ENCODE peak calls at places on chromosomes 13 and 19, in seven cellular contexts. T is esophagus squamous epithelium, J is brain microvascular endothelial cell, A is cardiac muscle cell, Q is heart right ventricle, Y is body of pancreas, P is iPS DF 6.9. M is an unnamed sample. For H3K36me3, the result is how much of the 10 kb centered on the place peaks cover.

GRCh38 chr13:40130871-40131636 is 475.6 kb downstream of the COG6 start:
- DNase-seq in T (no peak), Q (no peak), A (no peak), J (peak), P (no peak), Y (no peak), M (peak)

GRCh38 chr13:45773236-45773635 is 71.1 kb downstream of the CBY2 start:
- DNase-seq in Q (no peak), P (no peak), Y (no peak), A (no peak), J (no peak), T (no peak), M (no peak)

GRCh38 chr13:28560612-28561011 is 65.7 kb upstream of the FLT1 start:
- DNase-seq in P (no peak), Q (no peak), A (no peak), T (no peak), J (no peak), Y (no peak), M (no peak)

GRCh38 chr19:4577020-4577782 is 17.7 kb upstream of the SEMA6B start:
- DNase-seq in T (no peak), A (no peak), J (no peak), P (no peak), Y (no peak), Q (no peak), M (no peak)

GRCh38 chr19:6393982-6394412 is 1.0 kb upstream of the GTF2F1 start:
- DNase-seq in T (no peak), J (no peak), Y (no peak), Q (no peak), P (peak), A (no peak), M (no peak)

GRCh38 chr13:100461309-100462035 is 127.1 kb downstream of the GGACT start:
- DNase-seq in J (no peak), Y (no peak), A (no peak), P (no peak), Q (no peak), T (no peak), M (no peak)

GRCh38 chr13:111661052-111661451 is 340.6 kb downstream of the TEX29 start:
- DNase-seq in J (no peak), Y (no peak), P (no peak), Q (no peak), A (no peak), T (no peak), M (no peak)

GRCh38 chr13:45295536-45295935 is 45.4 kb downstream of the TPT1 start:
- DNase-seq in Y (peak), T (no peak), Q (peak), A (no peak), P (no peak), J (no peak), M (no peak)

GRCh38 chr13:37914781-37915391 is 45.3 kb upstream of the TRPC4 start:
- DNase-seq in Q (no peak), J (peak), P (no peak), A (no peak), Y (no peak), T (no peak), M (no peak)

GRCh38 chr19:12350890-12351197 is 14.6 kb downstream of the ZNF442 start:
- DNase-seq in J (no peak), Q (no peak), T (no peak), P (no peak), A (no peak), Y (no peak), M (no peak)

GRCh38 chr19:13995017-13995728 is 10.9 kb downstream of the RFX1 start:
- DNase-seq in P (no peak), Q (no peak), Y (peak), J (no peak), A (no peak), T (no peak), M (no peak)

GRCh38 chr13:108086678-108087077 is 128.7 kb downstream of the LIG4 start:
- DNase-seq in A (no peak), T (no peak), J (peak), Q (no peak), P (no peak), Y (peak), M (peak)

GRCh38 chr13:54185785-54186184 is 1157.2 kb downstream of the OLFM4 start:
- DNase-seq in Y (peak), Q (no peak), J (no peak), P (peak), A (peak), T (no peak), M (no peak)

GRCh38 chr19:34155686-34156085 is 16.6 kb upstream of the LSM14A start:
- DNase-seq in P (no peak), A (no peak), Q (no peak), Y (no peak), J (peak), T (no peak), M (no peak)

GRCh38 chr19:39436350-39436716 is 584 bp upstream of the RPS16 start:
- DNase-seq in Q (no peak), A (no peak), Y (no peak), T (no peak), J (no peak), P (no peak), M (no peak)

GRCh38 chr19:4369109-4369887 is 25.9 kb downstream of the MPND start:
- DNase-seq in P (no peak), A (no peak), J (no peak), Y (peak), Q (peak), T (no peak), M (peak)

GRCh38 chr19:8607386-8607785 is 3.1 kb downstream of the ADAMTS10 start:
- DNase-seq in J (peak), Y (no peak), P (no peak), Q (peak), T (no peak), A (no peak), M (no peak)

GRCh38 chr19:8126008-8126407 is 23.4 kb downstream of the FBN3 start:
- DNase-seq in Y (no peak), J (no peak), P (no peak), T (no peak), A (no peak), Q (no peak), M (no peak)

GRCh38 chr19:40604647-40605200 is 3.6 kb downstream of the LTBP4 start:
- DNase-seq in P (no peak), A (no peak), Q (no peak), T (no peak), J (no peak), Y (peak), M (peak)

GRCh38 chr13:20969182-20969581 is 66.6 kb upstream of the XPO4 start:
- DNase-seq in J (peak), T (no peak), P (no peak), Y (no peak), Q (no peak), A (no peak), M (no peak)

GRCh38 chr13:44573790-44574465 is 2.2 kb downstream of the TSC22D1 start:
- DNase-seq in Q (no peak), P (no peak), Y (peak), J (peak), T (no peak), A (peak), M (peak)

GRCh38 chr13:100490692-100491091 is 97.9 kb downstream of the GGACT start:
- DNase-seq in P (peak), Y (no peak), T (no peak), J (no peak), Q (no peak), A (no peak), M (no peak)

GRCh38 chr19:45097450-45097775 is 4.4 kb downstream of the PPP1R37 start:
- DNase-seq in T (no peak), P (no peak), Y (no peak), Q (no peak), A (no peak), J (no peak), M (no peak)

GRCh38 chr13:65926750-65927171 is 1303.4 kb downstream of the PCDH9 start:
- DNase-seq in T (no peak), Y (peak), J (no peak), P (peak), Q (peak), A (peak), M (no peak)

GRCh38 chr13:30718661-30719520 is 16.5 kb upstream of the ALOX5AP start:
- DNase-seq in Y (no peak), Q (no peak), T (no peak), J (peak), P (no peak), A (no peak), M (no peak)

GRCh38 chr13:25541434-25542123 is 169.8 kb downstream of the ATP8A2 start:
- DNase-seq in P (no peak), J (no peak), Y (no peak), A (no peak), Q (no peak), T (no peak), M (no peak)

GRCh38 chr13:28528848-28529247 is 33.9 kb upstream of the FLT1 start:
- DNase-seq in J (no peak), T (no peak), P (no peak), A (no peak), Y (no peak), Q (no peak), M (peak)

GRCh38 chr19:50020481-50020880 is 4.7 kb downstream of the VRK3 start:
- DNase-seq in J (no peak), Q (no peak), P (no peak), Y (no peak), T (no peak), A (no peak), M (peak)

GRCh38 chr13:34308725-34309124 is 490.8 kb downstream of the RFC3 start:
- DNase-seq in Y (no peak), P (no peak), J (no peak), Q (no peak), A (no peak), T (no peak), M (no peak)

GRCh38 chr19:51809787-51810186 is 14.8 kb downstream of the FPR3 start:
- DNase-seq in P (no peak), Y (no peak), T (no peak), J (no peak), A (no peak), Q (peak), M (no peak)

GRCh38 chr19:48674921-48675824 is 2.4 kb upstream of the NTN5 start:
- DNase-seq in J (peak), Q (peak), A (peak), T (peak), P (peak), Y (peak), M (peak)

GRCh38 chr19:48676487-48676886 is 3.7 kb upstream of the NTN5 start:
- DNase-seq in Y (no peak), T (no peak), J (no peak), P (no peak), A (no peak), Q (no peak), M (no peak)

GRCh38 chr19:48673436-48674100 is 751 bp upstream of the NTN5 start:
- DNase-seq in J (no peak), T (no peak), Y (no peak), P (no peak), Q (no peak), A (no peak), M (no peak)

GRCh38 chr19:48672994-48673393 is at the start of gene NTN5:
- DNase-seq in A (no peak), T (no peak), P (no peak), J (no peak), Y (no peak), Q (no peak), M (no peak)

GRCh38 chr19:48674216-48674809 is 1.5 kb upstream of the NTN5 start:
- DNase-seq in J (no peak), Y (no peak), A (no peak), Q (no peak), P (no peak), T (no peak), M (no peak)
- H3K4me3 ChIP-seq in J (no peak), Y (no peak), A (no peak), Q (no peak), P (no peak), T (no peak), M (no peak)

DNA sequence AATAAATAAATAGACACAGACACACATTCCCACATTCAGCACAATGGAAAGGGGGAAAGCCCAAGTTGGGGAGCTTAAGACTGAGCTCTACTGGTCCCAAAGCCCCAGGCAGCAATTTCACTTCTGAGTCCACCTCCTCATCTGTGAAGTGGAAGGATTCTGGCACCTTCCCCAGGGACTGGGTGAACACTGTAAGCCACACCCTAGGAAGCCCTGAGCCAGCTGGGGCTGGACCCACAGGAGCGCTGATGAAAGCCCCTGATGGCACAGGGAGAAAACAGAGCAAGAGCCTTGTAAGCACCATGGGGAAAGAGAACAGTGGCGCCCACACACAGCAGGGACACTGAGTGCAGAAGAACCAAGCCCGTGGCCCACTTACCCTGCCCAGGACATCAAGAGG is 37.8 kb downstream of the EPS15L1 start:
- DNase-seq in Y (no peak), J (no peak), T (no peak), A (no peak), P (no peak), Q (no peak), M (no peak)
- H3K27ac ChIP-seq in Y (no peak), J (peak), T (no peak), A (peak), P (no peak), Q (no peak), M (no peak)

DNA sequence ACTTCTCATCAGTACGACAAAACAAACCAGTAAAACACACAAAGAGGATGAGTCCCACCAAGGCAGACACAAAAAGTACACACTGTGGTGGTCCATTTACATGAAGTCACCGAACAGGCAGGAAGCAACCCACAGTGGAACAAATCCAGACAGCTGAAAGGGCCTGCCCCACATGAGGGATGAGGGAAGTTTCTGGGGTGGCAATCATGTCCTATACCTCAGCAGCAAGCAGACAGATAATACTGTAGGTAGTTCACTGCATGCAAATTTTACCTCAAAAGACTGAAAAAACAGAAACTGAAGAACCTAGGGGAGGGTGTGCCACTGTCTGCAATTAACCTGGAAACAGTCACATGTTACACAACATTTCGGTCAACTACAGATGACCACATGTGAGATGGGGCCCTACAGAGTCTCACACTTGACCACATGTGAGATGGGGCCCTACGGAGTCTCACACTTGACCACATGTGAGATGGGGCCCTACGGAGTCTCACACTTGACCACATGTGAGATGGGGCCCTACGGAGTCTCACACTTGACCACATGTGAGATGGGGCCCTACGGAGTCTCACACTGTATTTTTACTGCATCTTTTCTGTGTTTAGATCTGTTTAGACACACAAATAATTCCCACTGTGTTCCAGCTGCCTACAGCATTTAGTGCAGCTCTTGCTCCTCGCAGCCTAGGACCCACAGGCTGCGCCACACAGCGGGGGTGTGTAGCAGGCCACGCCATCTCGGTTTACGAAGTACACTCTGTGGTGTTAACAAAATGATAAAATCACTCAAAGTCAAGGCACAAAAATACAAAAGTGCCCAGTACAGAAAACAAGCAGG is 22.2 kb downstream of the PCID2 start:
- DNase-seq in A (no peak), P (no peak), Y (no peak), J (peak), T (no peak), Q (no peak), M (no peak)
- H3K36me3 ChIP-seq in A (under half), P (under half), Y (under half), J (under half), T (half or more), Q (under half), M (under half)

GRCh38 chr13:75161804-75162203 is 320.2 kb downstream of the TBC1D4 start:
- DNase-seq in Y (no peak), J (no peak), P (no peak), T (no peak), Q (no peak), A (no peak), M (no peak)

GRCh38 chr13:75170321-75170720 is 311.6 kb downstream of the TBC1D4 start:
- DNase-seq in P (no peak), J (no peak), Y (no peak), T (no peak), Q (no peak), A (no peak), M (no peak)

GRCh38 chr13:75165543-75166230 is 316.3 kb downstream of the TBC1D4 start:
- DNase-seq in T (no peak), J (no peak), Y (no peak), Q (no peak), P (no peak), A (no peak), M (no peak)
- H3K4me3 ChIP-seq in T (no peak), J (no peak), Y (no peak), Q (no peak), P (no peak), A (no peak), M (no peak)

GRCh38 chr19:872266-872951 is 12.9 kb downstream of the CFD start:
- DNase-seq in A (peak), T (peak), P (no peak), Q (peak), J (no peak), Y (no peak), M (peak)
- H3K27ac ChIP-seq in A (no peak), T (peak), P (no peak), Q (no peak), J (no peak), Y (no peak), M (peak)

GRCh38 chr19:57974434-57974833 is at the start of gene C19orf18:
- DNase-seq in T (no peak), Y (no peak), A (no peak), P (no peak), J (no peak), Q (no peak), M (no peak)

DNA sequence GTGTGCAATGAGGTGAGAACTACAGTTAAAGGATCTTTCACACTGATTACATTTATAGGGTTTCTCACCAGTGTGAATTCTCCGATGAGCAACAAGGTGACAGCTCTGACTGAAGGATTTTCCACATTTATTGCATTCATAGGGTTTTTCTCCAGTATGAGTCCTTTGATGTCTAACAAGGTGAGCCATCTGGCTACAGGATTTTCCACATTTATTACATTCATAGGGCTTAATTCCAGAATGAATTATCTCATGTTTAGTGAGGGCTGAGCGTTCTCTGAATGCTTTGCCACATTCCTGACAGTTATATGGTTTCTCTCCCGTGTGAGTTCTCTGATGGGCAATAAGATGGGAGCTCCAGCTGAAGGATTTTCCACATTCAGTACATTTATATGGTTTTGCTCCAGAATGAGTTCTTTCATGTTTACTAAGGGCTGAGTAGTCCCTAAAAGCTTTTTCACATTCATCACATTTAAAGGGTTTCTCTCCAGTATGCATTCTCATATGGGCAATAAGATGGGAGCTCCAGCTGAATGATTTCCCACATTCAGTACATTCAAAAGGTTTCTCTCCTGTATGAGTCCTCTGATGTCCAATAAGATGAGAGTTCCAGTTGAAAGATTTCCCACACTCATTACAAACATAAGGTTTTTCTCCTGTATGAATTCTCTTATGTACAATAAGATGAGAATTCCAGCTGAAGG is 4.4 kb upstream of the C19orf18 start:
- DNase-seq in A (no peak), J (no peak), Y (no peak), P (no peak), Q (no peak), T (no peak), M (no peak)
- H3K36me3 ChIP-seq in A (half or more), J (half or more), Y (under half), P (under half), Q (half or more), T (half or more), M (under half)

GRCh38 chr13:48491423-48492122 is 41.3 kb downstream of the RCBTB2 start:
- DNase-seq in A (no peak), T (no peak), P (no peak), Y (no peak), J (no peak), Q (no peak), M (no peak)
- H3K4me3 ChIP-seq in A (no peak), T (no peak), P (no peak), Y (no peak), J (no peak), Q (no peak), M (no peak)

GRCh38 chr13:110265682-110266430 is 41.1 kb downstream of the COL4A1 start:
- DNase-seq in Q (peak), A (no peak), T (no peak), P (no peak), Y (no peak), J (no peak), M (no peak)
- H3K27ac ChIP-seq in Q (peak), A (no peak), T (peak), P (no peak), Y (no peak), J (peak), M (peak)